ENCODE peak calls at places on chromosomes 13 and 19, in four cellular contexts. One of them, this sample, is unnamed.
A peak's percentile ranks its signal among the peaks of the same experiment; 100 is the strongest.

GRCh38 chr13:113616281-113616906 is 31.8 kb downstream of the TFDP1 start:
- DNase-seq in BJ: no peak
- DNase-seq in foreskin fibroblast: no peak
- DNase-seq in stomach: no peak
- DNase-seq in this sample: no peak

GRCh38 chr19:30450945-30451344 is 78.8 kb downstream of the ZNF536 start:
- DNase-seq in foreskin fibroblast: no peak
- DNase-seq in BJ: no peak
- DNase-seq in stomach: no peak
- DNase-seq in this sample: no peak

GRCh38 chr13:102558029-102558428 is 38.8 kb upstream of the TPP2 start:
- DNase-seq in stomach: no peak
- DNase-seq in BJ: no peak
- DNase-seq in foreskin fibroblast: no peak
- DNase-seq in this sample: no peak

GRCh38 chr13:113178896-113179167 is 20.4 kb downstream of the PROZ start:
- DNase-seq in stomach: no peak
- DNase-seq in foreskin fibroblast: no peak
- DNase-seq in BJ: no peak
- DNase-seq in this sample: no peak

GRCh38 chr13:30607908-30608307 is 9.8 kb upstream of the USPL1 start:
- DNase-seq in BJ: no peak
- DNase-seq in foreskin fibroblast: no peak
- DNase-seq in stomach: peak; percentile 34
- DNase-seq in this sample: no peak

GRCh38 chr19:58544591-58545285 is 874 bp downstream of the TRIM28 start:
- DNase-seq in foreskin fibroblast: peak; percentile 47
- DNase-seq in stomach: no peak
- DNase-seq in BJ: no peak
- DNase-seq in this sample: no peak

GRCh38 chr19:17125052-17125727 is 49.6 kb downstream of the MYO9B start:
- DNase-seq in stomach: no peak
- DNase-seq in BJ: no peak
- DNase-seq in foreskin fibroblast: no peak
- DNase-seq in this sample: no peak

GRCh38 chr13:97367427-97367826 is 66.5 kb upstream of the RAP2A start:
- DNase-seq in BJ: peak; percentile 65
- DNase-seq in stomach: no peak
- DNase-seq in foreskin fibroblast: peak; percentile 81
- DNase-seq in this sample: peak; percentile 19

GRCh38 chr19:45676851-45677263 is 8.8 kb downstream of the GIPR start:
- DNase-seq in stomach: peak; percentile 49
- DNase-seq in BJ: no peak
- DNase-seq in foreskin fibroblast: no peak
- DNase-seq in this sample: no peak

GRCh38 chr13:113155982-113156655 is 2.3 kb upstream of the PROZ start:
- DNase-seq in BJ: no peak
- DNase-seq in foreskin fibroblast: no peak
- DNase-seq in stomach: no peak
- DNase-seq in this sample: no peak

GRCh38 chr19:46491975-46492682 is 3.5 kb downstream of the PNMA8B start:
- DNase-seq in foreskin fibroblast: no peak
- DNase-seq in BJ: no peak
- DNase-seq in stomach: no peak
- DNase-seq in this sample: no peak

GRCh38 chr19:15297416-15298224 is 34.7 kb downstream of the BRD4 start:
- DNase-seq in foreskin fibroblast: no peak
- DNase-seq in BJ: peak; percentile 75
- DNase-seq in stomach: no peak
- DNase-seq in this sample: no peak

GRCh38 chr19:18597809-18598660 is 8.6 kb downstream of the CRLF1 start:
- DNase-seq in foreskin fibroblast: no peak
- DNase-seq in BJ: no peak
- DNase-seq in stomach: no peak
- DNase-seq in this sample: no peak

GRCh38 chr19:51564791-51565190 is 6.3 kb upstream of the ZNF175 start:
- DNase-seq in foreskin fibroblast: no peak
- DNase-seq in stomach: no peak
- DNase-seq in BJ: no peak
- DNase-seq in this sample: no peak

GRCh38 chr13:29105779-29106178 is 285.6 kb downstream of the MTUS2 start:
- DNase-seq in foreskin fibroblast: no peak
- DNase-seq in BJ: no peak
- DNase-seq in stomach: no peak
- DNase-seq in this sample: no peak

GRCh38 chr19:38990949-38991697 is 15.6 kb upstream of the FBXO17 start:
- DNase-seq in stomach: no peak
- DNase-seq in BJ: no peak
- DNase-seq in foreskin fibroblast: no peak
- DNase-seq in this sample: no peak

GRCh38 chr19:46849610-46850009 is 1.0 kb downstream of the AP2S1 start:
- DNase-seq in stomach: no peak
- DNase-seq in foreskin fibroblast: no peak
- DNase-seq in BJ: no peak
- DNase-seq in this sample: no peak

GRCh38 chr19:5104871-5105351 is 136.0 kb downstream of the KDM4B start:
- DNase-seq in BJ: no peak
- DNase-seq in foreskin fibroblast: no peak
- DNase-seq in stomach: no peak
- DNase-seq in this sample: no peak

GRCh38 chr19:2695288-2695866 is 7.1 kb downstream of the GNG7 start:
- DNase-seq in stomach: no peak
- DNase-seq in BJ: no peak
- DNase-seq in foreskin fibroblast: no peak
- DNase-seq in this sample: no peak

GRCh38 chr19:30227661-30228112 is 144.5 kb upstream of the ZNF536 start:
- DNase-seq in foreskin fibroblast: peak; percentile 65
- DNase-seq in stomach: peak; percentile 33
- DNase-seq in BJ: no peak
- DNase-seq in this sample: no peak

GRCh38 chr19:31625056-31625455 is 275.8 kb upstream of the TSHZ3 start:
- DNase-seq in BJ: no peak
- DNase-seq in stomach: no peak
- DNase-seq in foreskin fibroblast: no peak
- DNase-seq in this sample: no peak

GRCh38 chr13:50244913-50245574 is 229.8 kb downstream of the KCNRG start:
- DNase-seq in BJ: peak; percentile 59
- DNase-seq in stomach: peak; percentile 36
- DNase-seq in foreskin fibroblast: peak; percentile 87
- DNase-seq in this sample: peak; percentile 74

GRCh38 chr13:90717451-90717936 is 630.0 kb upstream of the MIR17HG start:
- DNase-seq in BJ: peak; percentile 77
- DNase-seq in foreskin fibroblast: peak; percentile 28
- DNase-seq in stomach: no peak
- DNase-seq in this sample: peak; percentile 53

GRCh38 chr19:31127132-31127967 is 221.9 kb downstream of the TSHZ3 start:
- DNase-seq in foreskin fibroblast: peak; percentile 95
- DNase-seq in BJ: peak; percentile 94
- DNase-seq in stomach: no peak
- DNase-seq in this sample: peak; percentile 82

GRCh38 chr19:11324079-11324661 is 15.3 kb downstream of the RAB3D start:
- DNase-seq in foreskin fibroblast: peak; percentile 95
- DNase-seq in stomach: peak; percentile 85
- DNase-seq in BJ: peak; percentile 92
- DNase-seq in this sample: peak; percentile 84

GRCh38 chr19:31255863-31256600 is 93.2 kb downstream of the TSHZ3 start:
- DNase-seq in foreskin fibroblast: no peak
- DNase-seq in stomach: no peak
- DNase-seq in BJ: no peak
- DNase-seq in this sample: no peak

GRCh38 chr13:98273067-98273823 is 96.2 kb upstream of the RNF113B start:
- DNase-seq in stomach: no peak
- DNase-seq in BJ: no peak
- DNase-seq in foreskin fibroblast: no peak
- DNase-seq in this sample: no peak

GRCh38 chr19:47713046-47714021 is at the start of gene EHD2:
- DNase-seq in BJ: no peak
- DNase-seq in stomach: peak; percentile 59
- DNase-seq in foreskin fibroblast: peak; percentile 78
- DNase-seq in this sample: no peak

GRCh38 chr13:113863511-113864302 is at the start of gene GAS6:
- DNase-seq in stomach: peak; percentile 72
- DNase-seq in foreskin fibroblast: peak; percentile 51
- DNase-seq in BJ: no peak
- DNase-seq in this sample: no peak

GRCh38 chr19:46967578-46968018 is 52.0 kb upstream of the NPAS1 start:
- DNase-seq in BJ: no peak
- DNase-seq in foreskin fibroblast: no peak
- DNase-seq in stomach: peak; percentile 75
- DNase-seq in this sample: no peak

GRCh38 chr13:51222510-51223283 is 499 bp downstream of the FAM124A start:
- DNase-seq in stomach: no peak
- DNase-seq in foreskin fibroblast: no peak
- DNase-seq in BJ: no peak
- DNase-seq in this sample: no peak

GRCh38 chr13:112704634-112705145 is 14.9 kb downstream of the ATP11A start:
- DNase-seq in stomach: no peak
- DNase-seq in foreskin fibroblast: no peak
- DNase-seq in BJ: no peak
- DNase-seq in this sample: no peak

GRCh38 chr13:84417426-84417825 is 535.2 kb upstream of the SLITRK1 start:
- DNase-seq in foreskin fibroblast: no peak
- DNase-seq in stomach: no peak
- DNase-seq in BJ: no peak
- DNase-seq in this sample: no peak

GRCh38 chr19:23116802-23117571 is at the start of gene ZNF730:
- DNase-seq in BJ: peak; percentile 9
- DNase-seq in foreskin fibroblast: peak; percentile 40
- DNase-seq in stomach: no peak
- DNase-seq in this sample: peak; percentile 59

DNA sequence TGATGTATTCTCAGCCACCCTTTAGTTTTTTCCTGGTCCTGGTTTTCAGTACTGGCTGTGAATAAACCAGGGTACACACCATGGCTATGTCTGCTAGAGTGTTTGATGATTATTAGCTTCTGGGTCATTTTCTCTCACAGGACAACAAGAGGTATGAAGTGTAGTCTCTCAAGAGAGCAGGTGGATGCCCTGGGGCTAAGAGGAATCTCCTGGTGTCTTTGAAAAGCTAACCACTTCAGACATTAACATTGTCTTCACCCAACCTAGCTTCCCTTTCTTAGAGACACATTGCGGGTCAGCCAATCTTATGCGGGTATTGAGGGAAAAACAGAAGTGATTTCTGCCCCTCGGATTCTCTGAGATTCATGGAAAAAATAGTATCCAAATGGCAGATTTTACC is 1.6 kb downstream of the ZNF730 start:
- DNase-seq in foreskin fibroblast: no peak
- DNase-seq in stomach: no peak
- DNase-seq in BJ: no peak
- DNase-seq in this sample: no peak
- H3K4me3 ChIP-seq in foreskin fibroblast: no peak overlapping the region
- H3K4me3 ChIP-seq in stomach: no peak overlapping the region
- H3K4me3 ChIP-seq in BJ: no peak overlapping the region
- H3K4me3 ChIP-seq in this sample: no peak overlapping the region

DNA sequence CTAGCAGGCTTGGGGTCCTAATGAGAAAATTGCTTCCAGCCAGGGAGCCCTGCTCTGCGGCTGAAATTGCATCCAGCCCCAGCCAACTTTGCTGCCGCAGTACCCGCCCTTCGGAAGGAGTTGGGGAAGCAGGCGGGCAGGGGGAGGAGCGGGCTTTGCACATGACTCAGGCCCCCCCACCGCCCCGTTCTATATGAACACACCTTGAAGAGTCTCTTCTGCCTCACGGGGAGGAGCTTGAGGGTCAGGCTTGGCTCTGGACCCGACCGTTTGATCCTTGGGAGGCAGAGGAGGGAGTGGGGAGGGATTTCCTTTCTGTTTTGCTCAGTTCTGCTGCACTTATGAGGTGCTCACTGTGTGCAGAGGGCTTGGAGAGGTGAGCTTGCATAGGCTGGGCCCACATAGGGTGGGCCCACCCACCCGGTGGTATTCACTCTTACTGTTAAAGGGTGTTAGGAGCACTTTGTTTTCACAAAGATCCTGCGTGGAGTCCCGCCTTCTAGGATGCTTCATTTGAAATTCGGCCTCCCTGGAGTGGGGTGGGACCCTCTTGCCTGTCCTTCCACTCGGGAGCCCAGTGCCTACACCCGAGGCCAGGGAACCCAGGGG is 46.5 kb downstream of the LYL1 start:
- DNase-seq in BJ: no peak
- DNase-seq in stomach: peak; percentile 52
- DNase-seq in foreskin fibroblast: peak; percentile 73
- DNase-seq in this sample: peak; percentile 32
- H3K4me3 ChIP-seq in BJ: peak overlapping the region; percentile 17
- H3K4me3 ChIP-seq in stomach: peak overlapping the region; percentile 20
- H3K4me3 ChIP-seq in foreskin fibroblast: peak overlapping the region; percentile 29
- H3K4me3 ChIP-seq in this sample: peak overlapping the region; percentile 26

GRCh38 chr19:33241530-33242101 is 16.0 kb upstream of the SLC7A10 start:
- DNase-seq in foreskin fibroblast: no peak
- DNase-seq in stomach: peak; percentile 31
- DNase-seq in BJ: no peak
- DNase-seq in this sample: peak; percentile 7

GRCh38 chr19:33239223-33239975 is 13.7 kb upstream of the SLC7A10 start:
- DNase-seq in stomach: no peak
- DNase-seq in BJ: no peak
- DNase-seq in foreskin fibroblast: no peak
- DNase-seq in this sample: no peak

GRCh38 chr19:33242129-33242528 is 16.5 kb upstream of the SLC7A10 start:
- DNase-seq in BJ: no peak
- DNase-seq in foreskin fibroblast: no peak
- DNase-seq in stomach: no peak
- DNase-seq in this sample: no peak

GRCh38 chr19:33240181-33240771 is 14.6 kb upstream of the SLC7A10 start:
- DNase-seq in foreskin fibroblast: no peak
- DNase-seq in stomach: no peak
- DNase-seq in BJ: no peak
- DNase-seq in this sample: no peak

DNA sequence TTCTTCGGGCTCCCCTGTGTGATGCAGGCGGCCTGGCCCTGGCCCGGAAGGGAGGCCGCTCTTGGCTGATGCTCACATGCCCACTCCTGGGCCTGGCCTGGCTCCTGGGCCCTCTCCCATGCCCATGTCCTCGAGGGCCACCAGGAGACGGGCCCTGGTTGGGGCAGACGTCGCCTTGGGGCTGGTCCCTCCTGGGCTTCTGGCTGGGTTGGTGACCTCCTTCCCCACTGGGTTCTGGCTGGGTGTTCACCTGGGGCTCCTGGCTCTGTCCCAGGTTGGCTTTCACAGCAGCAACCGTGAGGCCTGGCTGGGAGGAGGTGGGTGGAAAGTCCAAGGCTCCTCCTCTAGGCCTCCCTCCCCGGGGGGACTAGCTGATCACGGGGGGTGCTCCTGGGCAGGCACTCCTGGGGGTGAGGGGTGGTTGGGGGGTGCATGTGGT is 15.5 kb upstream of the SLC7A10 start:
- DNase-seq in foreskin fibroblast: no peak
- DNase-seq in BJ: no peak
- DNase-seq in stomach: no peak
- DNase-seq in this sample: no peak
- H3K4me3 ChIP-seq in foreskin fibroblast: no peak overlapping the region
- H3K4me3 ChIP-seq in BJ: no peak overlapping the region
- H3K4me3 ChIP-seq in stomach: no peak overlapping the region
- H3K4me3 ChIP-seq in this sample: no peak overlapping the region

GRCh38 chr13:40428354-40428753 is 238.1 kb downstream of the FOXO1 start:
- DNase-seq in foreskin fibroblast: no peak
- DNase-seq in stomach: no peak
- DNase-seq in BJ: no peak
- DNase-seq in this sample: no peak
- H3K4me3 ChIP-seq in foreskin fibroblast: no peak overlapping the region
- H3K4me3 ChIP-seq in stomach: no peak overlapping the region
- H3K4me3 ChIP-seq in BJ: no peak overlapping the region
- H3K4me3 ChIP-seq in this sample: no peak overlapping the region

GRCh38 chr19:35746556-35746955 is 1.1 kb downstream of the PSENEN start:
- DNase-seq in stomach: no peak
- DNase-seq in BJ: no peak
- DNase-seq in foreskin fibroblast: no peak
- DNase-seq in this sample: no peak
- H3K4me3 ChIP-seq in stomach: no peak overlapping the region
- H3K4me3 ChIP-seq in BJ: peak overlapping the region; percentile 67
- H3K4me3 ChIP-seq in foreskin fibroblast: peak overlapping the region; percentile 78
- H3K4me3 ChIP-seq in this sample: peak overlapping the region; percentile 89